ENCODE peak calls at places on chromosomes 2 and 18, in seven cellular contexts. L is mesendoderm, Q is MM.1S, P is PC-3, Z is HCT116, B is GM23248, E is GM12878. D is an unnamed sample.

GRCh38 chr2:239952665-239953417 is 72.3 kb downstream of the NDUFA10 start:
- DNase-seq in L (no peak), Q (no peak), P (no peak), Z (no peak), B (no peak), E (no peak), D (no peak)

GRCh38 chr18:76447268-76447890 is 47.7 kb downstream of the ZNF516 start:
- DNase-seq in L (no peak), Q (no peak), P (no peak), Z (no peak), B (peak; percentile 81), E (no peak), D (no peak)

GRCh38 chr2:101883860-101884259 is 107.9 kb upstream of the IL1R2 start:
- DNase-seq in L (peak; percentile 45), Q (peak; percentile 57), P (peak; percentile 80), Z (peak; percentile 8), B (peak; percentile 78), E (no peak), D (no peak)

GRCh38 chr2:213216461-213216860 is 65.0 kb upstream of the IKZF2 start:
- DNase-seq in L (no peak), Q (no peak), P (peak; percentile 67), Z (no peak), B (peak; percentile 46), E (no peak), D (no peak)

GRCh38 chr2:138906549-138906948 is 126.4 kb upstream of the NXPH2 start:
- DNase-seq in L (no peak), Q (no peak), P (no peak), Z (no peak), B (no peak), E (no peak), D (no peak)

GRCh38 chr2:42567389-42567788 is 1.0 kb upstream of the MTA3 start:
- DNase-seq in L (no peak), Q (no peak), P (no peak), Z (no peak), B (peak; percentile 66), E (no peak), D (no peak)

GRCh38 chr2:189685540-189686229 is 11.2 kb downstream of the ANKAR start:
- DNase-seq in L (no peak), Q (peak; percentile 66), P (peak; percentile 30), Z (no peak), B (peak; percentile 53), E (no peak), D (no peak)

GRCh38 chr2:165390875-165391274 is 78.6 kb upstream of the CSRNP3 start:
- DNase-seq in L (no peak), Q (no peak), P (no peak), Z (no peak), B (no peak), E (no peak), D (no peak)

GRCh38 chr2:209636066-209636465 is 135.6 kb upstream of the UNC80 start:
- DNase-seq in L (no peak), Q (no peak), P (peak; percentile 64), Z (no peak), B (peak; percentile 39), E (no peak), D (no peak)

GRCh38 chr2:128663371-128664050 is 344.8 kb upstream of the HS6ST1 start:
- DNase-seq in L (no peak), Q (no peak), P (no peak), Z (no peak), B (no peak), E (no peak), D (no peak)

GRCh38 chr2:96890726-96891385 is 21.0 kb upstream of the SEMA4C start:
- DNase-seq in L (peak; percentile 58), Q (no peak), P (no peak), Z (no peak), B (no peak), E (no peak), D (no peak)
- H3K9ac ChIP-seq in L (peak overlapping the region; percentile 59), Q (no peak overlapping the region), P (no peak overlapping the region), Z (no peak overlapping the region), B (no peak overlapping the region), E (no peak overlapping the region), D (no peak overlapping the region)

DNA sequence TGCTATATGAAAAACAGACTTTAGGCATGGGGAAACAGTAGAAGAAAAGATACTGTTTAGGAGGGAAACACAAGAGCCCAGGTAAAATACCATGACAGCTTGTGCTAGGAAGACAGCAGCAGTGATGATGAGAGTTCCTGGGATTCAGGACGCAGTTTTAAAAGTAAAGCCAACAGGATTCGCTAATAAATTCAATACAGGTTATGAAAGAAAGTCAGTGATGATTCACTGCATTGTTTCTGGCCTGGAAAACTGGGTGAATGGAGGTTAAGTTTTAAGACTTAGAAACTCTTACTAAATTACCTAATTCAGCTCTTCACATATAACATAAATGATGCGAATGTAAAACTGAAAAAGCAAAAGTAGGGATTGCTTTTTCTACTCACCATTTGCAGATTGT is 27.9 kb upstream of the RNU4ATAC start:
- DNase-seq in L (no peak), Q (no peak), P (peak; percentile 59), Z (no peak), B (peak; percentile 66), E (no peak), D (no peak)
- H3K4me3 ChIP-seq in L (no peak overlapping the region), Q (no peak overlapping the region), P (peak overlapping the region; percentile 16), Z (no peak overlapping the region), B (peak overlapping the region; percentile 4), E (no peak overlapping the region), D (peak overlapping the region; percentile 8)

DNA sequence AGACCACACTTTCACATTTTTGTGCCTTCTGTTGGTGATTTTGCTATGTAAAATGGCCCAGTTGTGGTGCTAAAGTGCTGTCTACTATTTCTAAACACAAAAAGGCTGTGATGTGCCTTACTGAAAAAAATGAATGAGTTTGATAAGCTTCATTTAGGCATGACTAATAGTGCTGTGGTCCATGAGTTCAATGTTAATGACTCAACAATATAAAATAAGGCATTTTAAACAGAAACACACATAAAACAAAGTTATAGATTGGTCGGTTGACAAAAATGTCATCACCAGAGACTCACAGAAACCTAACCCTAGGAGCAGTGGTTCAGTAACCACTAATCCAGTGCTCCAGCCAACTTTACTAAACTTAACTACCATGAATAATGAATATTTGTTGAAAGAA is 160.0 kb downstream of the DNAH6 start:
- DNase-seq in L (no peak), Q (no peak), P (peak; percentile 24), Z (no peak), B (peak; percentile 67), E (no peak), D (no peak)
- H3K9ac ChIP-seq in L (no peak overlapping the region), Q (no peak overlapping the region), P (no peak overlapping the region), Z (no peak overlapping the region), B (no peak overlapping the region), E (no peak overlapping the region), D (no peak overlapping the region)

GRCh38 chr2:174597347-174598047 is at the start of gene WIPF1:
- DNase-seq in L (no peak), Q (peak; percentile 90), P (peak; percentile 59), Z (no peak), B (peak; percentile 70), E (peak; percentile 93), D (no peak)

GRCh38 chr2:174599310-174599941 is 1.8 kb upstream of the WIPF1 start:
- DNase-seq in L (no peak), Q (no peak), P (no peak), Z (no peak), B (no peak), E (no peak), D (no peak)

GRCh38 chr2:174602741-174603140 is 5.1 kb upstream of the WIPF1 start:
- DNase-seq in L (no peak), Q (no peak), P (no peak), Z (no peak), B (peak; percentile 37), E (no peak), D (no peak)

GRCh38 chr2:174603280-174603679 is 5.7 kb upstream of the WIPF1 start:
- DNase-seq in L (peak; percentile 61), Q (peak; percentile 59), P (peak; percentile 46), Z (peak; percentile 23), B (peak; percentile 85), E (no peak), D (no peak)

DNA sequence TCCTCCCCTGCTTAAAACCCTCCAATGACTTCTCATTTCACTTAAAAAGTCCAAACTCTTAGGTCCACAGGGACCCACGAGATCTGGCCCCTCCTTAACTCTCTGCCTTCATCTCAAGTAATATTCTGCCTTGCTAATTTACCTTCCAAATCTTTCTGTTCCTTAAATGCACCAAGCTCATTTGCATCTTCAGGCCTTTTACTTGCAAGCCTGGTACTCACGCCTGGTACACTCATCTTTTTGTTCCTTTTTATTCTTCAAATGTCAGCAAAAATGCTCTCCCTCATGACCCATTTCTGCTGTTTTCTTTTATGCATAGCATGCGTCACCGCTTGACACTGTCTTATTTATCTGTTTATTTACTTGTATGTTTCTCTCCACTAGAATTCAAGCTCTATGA is 2.7 kb upstream of the WIPF1 start:
- DNase-seq in L (no peak), Q (no peak), P (no peak), Z (no peak), B (no peak), E (no peak), D (no peak)
- H3K4me3 ChIP-seq in L (no peak overlapping the region), Q (no peak overlapping the region), P (no peak overlapping the region), Z (no peak overlapping the region), B (no peak overlapping the region), E (peak overlapping the region; percentile 19), D (no peak overlapping the region)

DNA sequence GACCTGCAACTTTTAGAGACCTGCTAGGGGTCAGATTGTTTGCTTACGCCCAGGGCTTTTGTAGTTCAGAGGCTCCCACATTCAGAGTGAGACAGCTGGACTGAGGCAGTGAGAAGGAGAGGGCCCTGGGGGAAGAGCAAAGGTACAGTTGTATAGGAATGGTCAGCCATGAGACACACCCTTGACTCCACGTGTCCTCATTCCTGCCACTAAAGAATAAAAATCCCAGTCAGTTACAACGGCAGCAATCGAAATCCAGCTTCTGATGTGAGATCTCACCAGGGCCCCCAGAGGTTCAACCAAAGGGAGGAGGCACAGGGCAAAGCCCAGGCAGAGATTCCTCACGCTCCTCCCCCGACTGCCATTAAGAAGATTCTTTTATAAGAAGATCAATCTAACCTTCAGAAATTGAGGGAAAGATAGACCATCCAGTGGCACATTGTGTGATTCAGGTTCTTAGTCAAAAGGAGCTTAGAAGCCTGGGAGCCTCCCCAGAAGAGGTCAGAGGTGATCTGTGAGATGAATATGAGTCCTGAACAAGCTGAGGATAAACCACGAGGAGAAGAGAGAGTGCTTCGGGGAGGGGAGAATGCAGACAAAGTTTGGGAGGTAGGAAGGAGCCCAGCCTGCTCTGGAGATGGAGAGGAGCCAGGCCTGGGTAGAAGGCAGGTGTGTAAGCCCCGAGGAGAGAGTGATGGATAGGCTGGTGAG is 317.0 kb downstream of the CYP26B1 start:
- DNase-seq in L (no peak), Q (no peak), P (no peak), Z (no peak), B (peak; percentile 64), E (no peak), D (no peak)
- H3K9ac ChIP-seq in L (no peak overlapping the region), Q (no peak overlapping the region), P (no peak overlapping the region), Z (no peak overlapping the region), B (peak overlapping the region; percentile 75), E (no peak overlapping the region), D (no peak overlapping the region)

GRCh38 chr2:97931118-97931850 is 64.5 kb downstream of the TMEM131 start:
- DNase-seq in L (no peak), Q (no peak), P (no peak), Z (no peak), B (no peak), E (no peak), D (no peak)
- H3K4me3 ChIP-seq in L (no peak overlapping the region), Q (peak overlapping the region; percentile 11), P (no peak overlapping the region), Z (no peak overlapping the region), B (no peak overlapping the region), E (peak overlapping the region; percentile 46), D (no peak overlapping the region)

GRCh38 chr2:196233808-196234501 is 62.6 kb upstream of the STK17B start:
- DNase-seq in L (no peak), Q (peak; percentile 52), P (no peak), Z (no peak), B (peak; percentile 40), E (peak; percentile 60), D (no peak)
- H3K9ac ChIP-seq in L (no peak overlapping the region), Q (peak overlapping the region; percentile 30), P (no peak overlapping the region), Z (peak overlapping the region; percentile 24), B (no peak overlapping the region), E (no peak overlapping the region), D (peak overlapping the region; percentile 74)

GRCh38 chr2:3654464-3655225 is 3.4 kb upstream of the ALLC start:
- DNase-seq in L (no peak), Q (no peak), P (no peak), Z (no peak), B (no peak), E (no peak), D (no peak)
- H3K4me3 ChIP-seq in L (no peak overlapping the region), Q (no peak overlapping the region), P (no peak overlapping the region), Z (no peak overlapping the region), B (no peak overlapping the region), E (no peak overlapping the region), D (no peak overlapping the region)

D was measured in keratinocyte.